ENCODE peak calls at places on chromosome 19, in five cellular contexts. J, V, R, Q and Y are unnamed samples.

GRCh38 chr19:32407004-32407992 is 1.7 kb downstream of the DPY19L3 start:
- DNase-seq in J (no peak), Q (no peak), V (peak; percentile 12), R (peak; percentile 55), Y (peak; percentile 12)

GRCh38 chr19:48631254-48631653 is 5.9 kb downstream of the DBP start:
- DNase-seq in Q (no peak), V (no peak), R (no peak), J (no peak), Y (no peak)

GRCh38 chr19:343941-344624 is 513 bp downstream of the MIER2 start:
- DNase-seq in J (no peak), V (no peak), R (no peak), Q (peak; percentile 40), Y (no peak)

GRCh38 chr19:49520705-49521319 is 7.0 kb upstream of the RCN3 start:
- DNase-seq in Q (no peak), J (no peak), R (no peak), V (no peak), Y (no peak)

GRCh38 chr19:29678484-29679106 is 13.3 kb downstream of the PLEKHF1 start:
- DNase-seq in J (no peak), V (no peak), Q (peak; percentile 49), R (peak; percentile 66), Y (peak; percentile 28)

GRCh38 chr19:44735011-44735410 is 13.5 kb upstream of the BCL3 start:
- DNase-seq in Q (no peak), J (no peak), R (no peak), V (no peak), Y (no peak)

GRCh38 chr19:56091066-56091490 is 30.0 kb downstream of the ZNF787 start:
- DNase-seq in V (peak; percentile 32), J (no peak), Q (no peak), R (no peak), Y (no peak)

GRCh38 chr19:38699027-38699346 is 45.3 kb downstream of the CAPN12 start:
- DNase-seq in J (no peak), R (no peak), V (no peak), Q (no peak), Y (no peak)

GRCh38 chr19:47416667-47417033 is 2.7 kb downstream of the MEIS3 start:
- DNase-seq in J (no peak), R (no peak), Q (no peak), V (no peak), Y (no peak)

GRCh38 chr19:42252365-42253244 is 2.3 kb downstream of the ERF start:
- DNase-seq in J (no peak), Q (peak; percentile 40), R (peak; percentile 72), V (no peak), Y (no peak)

GRCh38 chr19:33134571-33135041 is 2.7 kb downstream of the WDR88 start:
- DNase-seq in Q (no peak), R (no peak), V (no peak), J (no peak), Y (no peak)

GRCh38 chr19:28028881-28029280 is 1184.1 kb downstream of the UQCRFS1 start:
- DNase-seq in R (no peak), Q (no peak), J (no peak), V (no peak), Y (no peak)

GRCh38 chr19:55178781-55179569 is 1.1 kb downstream of the SYT5 start:
- DNase-seq in Q (peak; percentile 74), V (peak; percentile 95), R (peak; percentile 94), J (peak; percentile 40), Y (peak; percentile 68)

GRCh38 chr19:50777830-50778303 is 7.6 kb downstream of the GPR32 start:
- DNase-seq in R (no peak), V (peak; percentile 11), Q (no peak), J (no peak), Y (no peak)

GRCh38 chr19:30209617-30210600 is 162.3 kb upstream of the ZNF536 start:
- DNase-seq in V (no peak), J (no peak), Q (no peak), R (no peak), Y (no peak)

GRCh38 chr19:42360787-42361544 is 29.1 kb downstream of the CNFN start:
- DNase-seq in R (no peak), J (no peak), Q (no peak), V (no peak), Y (no peak)

GRCh38 chr19:29442910-29443309 is 82.9 kb upstream of the VSTM2B start:
- DNase-seq in R (no peak), V (no peak), Q (no peak), J (no peak), Y (no peak)

GRCh38 chr19:2291185-2291751 is 9.3 kb upstream of the PEAK3 start:
- DNase-seq in R (no peak), Q (no peak), J (no peak), V (no peak), Y (no peak)

GRCh38 chr19:58166708-58167280 is 16.1 kb upstream of the ZNF274 start:
- DNase-seq in Q (no peak), R (no peak), V (no peak), J (no peak), Y (no peak)

GRCh38 chr19:3314962-3315675 is 51.3 kb upstream of the NFIC start:
- DNase-seq in R (peak; percentile 57), Q (no peak), V (no peak), J (no peak), Y (no peak)

GRCh38 chr19:57071414-57071813 is 48.4 kb upstream of the USP29 start:
- DNase-seq in Q (no peak), J (no peak), R (no peak), V (no peak), Y (no peak)

GRCh38 chr19:2252481-2253105 is 3.5 kb downstream of the AMH start:
- DNase-seq in J (no peak), R (peak; percentile 79), V (no peak), Q (no peak), Y (no peak)

GRCh38 chr19:10832659-10833296 is 3.2 kb downstream of the TMED1 start:
- DNase-seq in J (no peak), Q (no peak), V (no peak), R (peak; percentile 73), Y (no peak)

GRCh38 chr19:10835089-10835753 is 791 bp downstream of the TMED1 start:
- DNase-seq in J (no peak), V (no peak), R (peak; percentile 87), Q (no peak), Y (no peak)

GRCh38 chr19:10836478-10837325 is 690 bp upstream of the TMED1 start:
- DNase-seq in J (no peak), Q (peak; percentile 89), R (peak; percentile 94), V (no peak), Y (peak; percentile 86)

GRCh38 chr19:10838377-10838776 is 2.4 kb upstream of the TMED1 start:
- DNase-seq in R (peak; percentile 5), Q (no peak), V (no peak), J (no peak), Y (no peak)

GRCh38 chr19:10835754-10836477 is at the start of gene TMED1:
- DNase-seq in J (peak; percentile 91), Q (peak; percentile 98), V (peak; percentile 100), R (peak; percentile 100), Y (peak; percentile 100)
- TF ChIP-seq CTCF in J (no peak), Q (peak; percentile 36), V (peak; percentile 33), R (no peak), Y (peak; percentile 50)

DNA sequence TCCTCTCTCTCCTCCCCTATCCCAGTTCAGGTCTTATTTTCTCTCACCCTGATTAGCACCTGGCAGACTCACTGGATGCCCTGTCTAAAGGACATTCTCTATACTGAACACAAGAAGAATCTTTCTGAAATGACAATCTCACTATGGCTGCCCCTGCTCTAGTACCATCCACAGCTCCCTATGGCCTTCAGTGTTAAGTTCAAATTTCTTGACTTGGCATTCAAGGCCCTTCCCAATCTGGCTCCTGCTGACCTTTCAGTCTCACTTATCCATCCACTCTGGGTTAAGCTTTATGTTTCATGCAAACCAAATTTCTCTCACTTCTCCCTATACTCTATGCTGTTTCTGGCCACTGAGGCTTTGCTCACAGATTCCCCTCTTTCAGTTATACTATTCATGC is 34.2 kb downstream of the MBD3L1 start:
- DNase-seq in J (no peak), Q (no peak), R (no peak), V (no peak), Y (no peak)
- TF ChIP-seq CTCF in J (no peak), Q (no peak), R (no peak), V (no peak), Y (no peak)

DNA sequence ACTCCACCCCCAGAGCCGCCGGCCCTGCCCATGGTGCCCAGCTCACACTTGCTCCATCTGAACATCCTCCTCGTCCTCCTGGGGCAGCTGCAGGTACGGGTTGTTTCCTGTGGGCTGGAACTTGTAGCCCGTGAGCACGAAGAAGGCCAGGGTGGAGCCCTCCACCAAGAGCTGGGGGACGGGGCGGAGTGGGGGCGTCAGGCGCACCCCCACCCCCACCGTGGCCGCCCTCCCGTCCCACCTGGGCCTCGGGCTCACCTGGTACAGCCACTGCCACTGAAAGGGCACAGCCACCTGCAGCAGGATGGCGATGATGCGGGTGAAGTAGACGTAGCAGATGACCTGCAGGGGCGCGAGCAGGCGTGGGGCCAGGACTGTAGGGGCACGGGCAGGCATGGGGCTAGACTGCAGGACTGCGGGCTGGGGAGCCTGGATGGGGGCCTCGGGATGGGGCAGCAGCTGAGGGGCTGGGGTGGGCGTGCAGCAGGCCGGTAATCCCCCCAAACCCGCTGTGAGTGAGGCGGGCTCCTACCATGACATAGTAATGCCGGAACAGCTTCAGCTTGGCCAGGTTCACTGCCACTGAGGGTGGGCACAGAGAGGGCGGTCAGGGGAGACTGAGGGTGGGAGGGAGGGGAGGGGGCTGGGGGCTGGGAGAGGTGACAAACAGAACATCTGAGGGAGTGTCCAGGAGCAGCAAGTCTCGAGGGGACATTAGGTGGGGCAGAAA is 6.3 kb downstream of the GPR108 start:
- DNase-seq in Q (peak; percentile 55), R (peak; percentile 79), V (no peak), J (no peak), Y (no peak)
- TF ChIP-seq CTCF in Q (no peak), R (no peak), V (no peak), J (no peak), Y (no peak)

GRCh38 chr19:14361824-14362223 is 19.4 kb upstream of the ADGRE5 start:
- DNase-seq in J (no peak), R (no peak), V (no peak), Q (no peak), Y (no peak)
- TF ChIP-seq CTCF in J (peak; percentile 39), R (no peak), V (peak; percentile 39), Q (no peak), Y (no peak)

GRCh38 chr19:46015080-46015960 is 7.5 kb downstream of the PGLYRP1 start:
- DNase-seq in R (peak; percentile 94), Q (peak; percentile 88), J (no peak), V (no peak), Y (peak; percentile 83)
- TF ChIP-seq CTCF in R (no peak), Q (no peak), J (no peak), V (no peak), Y (no peak)

DNA sequence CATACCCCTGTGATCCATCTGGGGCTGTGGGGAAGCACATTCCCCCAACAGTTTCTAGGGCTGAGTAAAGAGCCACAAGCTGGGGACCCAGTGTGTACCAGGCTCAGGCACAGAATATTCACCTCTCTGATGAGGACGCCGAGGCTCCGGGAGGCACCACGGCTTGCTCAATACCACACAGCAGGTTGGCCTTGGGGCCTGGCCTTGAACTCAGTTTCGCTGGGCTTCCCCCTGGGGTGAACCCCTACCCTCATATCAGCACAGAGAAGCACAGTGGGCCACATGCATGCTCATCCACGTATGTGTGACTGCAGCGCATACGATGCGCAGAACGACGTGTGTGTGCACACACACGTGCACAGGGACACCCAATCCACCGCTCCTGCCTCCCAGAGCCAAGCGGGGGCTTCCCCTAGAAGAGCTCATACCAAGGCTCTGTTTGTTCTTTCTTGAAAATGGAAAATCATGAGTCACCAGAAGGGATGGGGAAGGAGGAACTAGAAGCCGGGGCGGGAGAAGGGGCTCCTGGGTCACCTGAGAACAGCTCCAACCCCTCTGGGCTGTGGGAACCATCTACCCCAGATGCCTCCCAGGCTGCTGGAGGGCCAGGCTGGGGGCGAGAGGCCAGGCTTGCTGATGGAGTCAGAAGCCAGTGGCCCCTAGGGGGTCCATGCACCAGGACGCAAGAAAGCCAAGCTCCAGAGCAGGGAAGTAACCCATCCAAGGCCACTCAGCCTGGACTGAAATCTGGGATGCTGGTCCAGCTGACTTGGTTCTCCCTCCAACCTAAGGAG is 4.9 kb upstream of the PDE4C start:
- DNase-seq in R (no peak), Q (no peak), J (no peak), V (peak; percentile 14), Y (no peak)
- TF ChIP-seq CTCF in R (no peak), Q (no peak), J (no peak), V (no peak), Y (no peak)